ENCODE peak calls at places on chromosomes 4 and X, in four cellular contexts. V is GM12891, I is K562, K is GM12878. B is an unnamed sample.

GRCh38 chr4:31949045-31949444 is 1228.9 kb downstream of the PCDH7 start:
- DNase-seq in V (no peak), I (no peak), K (no peak), B (no peak)

GRCh38 chr4:114626202-114626601 is 27.6 kb downstream of the UGT8 start:
- DNase-seq in V (no peak), I (no peak), K (no peak), B (no peak)

GRCh38 chrX:15050395-15050794 is 177.2 kb downstream of the MOSPD2 start:
- DNase-seq in V (no peak), I (peak), K (no peak), B (no peak)

GRCh38 chrX:153410328-153410727 is 944 bp upstream of the ZFP92 start:
- DNase-seq in V (no peak), I (no peak), K (no peak), B (no peak)

GRCh38 chrX:105375816-105376215 is 155.3 kb upstream of the TEX13A start:
- DNase-seq in V (no peak), I (no peak), K (no peak), B (no peak)

GRCh38 chr4:97106161-97106560 is 1037.1 kb downstream of the STPG2 start:
- DNase-seq in V (no peak), I (no peak), K (no peak), B (no peak)

GRCh38 chr4:48944659-48945290 is 38.2 kb upstream of the OCIAD2 start:
- DNase-seq in V (no peak), I (peak), K (no peak), B (no peak)

GRCh38 chrX:46465203-46465602 is 80.0 kb downstream of the ZNF674 start:
- DNase-seq in V (no peak), I (no peak), K (no peak), B (no peak)

GRCh38 chr4:140947507-140947906 is 185.8 kb downstream of the RNF150 start:
- DNase-seq in V (no peak), I (no peak), K (no peak), B (no peak)

GRCh38 chr4:110854021-110854678 is 231.3 kb upstream of the PITX2 start:
- DNase-seq in V (no peak), I (no peak), K (no peak), B (no peak)

GRCh38 chr4:140635606-140636005 is 66.8 kb upstream of the UCP1 start:
- DNase-seq in V (no peak), I (no peak), K (no peak), B (no peak)

DNA sequence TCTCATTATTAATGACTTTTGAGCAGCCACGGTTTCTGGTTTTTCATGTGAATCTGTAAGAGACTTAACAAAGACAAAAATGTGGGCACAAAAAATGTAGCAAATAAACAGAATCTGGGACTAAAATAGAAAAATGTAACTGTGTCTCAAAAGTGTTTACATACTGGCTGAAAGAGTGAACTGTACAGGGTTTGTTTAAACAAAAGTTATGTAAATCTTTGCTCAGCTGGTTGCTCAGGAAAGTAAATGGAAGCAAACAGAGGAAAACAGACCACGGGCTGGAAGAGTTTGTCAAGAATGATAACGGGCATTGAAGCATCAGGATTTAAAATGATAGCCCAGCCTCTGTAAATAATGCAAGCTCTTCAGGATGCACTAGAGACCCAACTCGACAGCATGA is 921.8 kb upstream of the FTHL17 start:
- DNase-seq in V (no peak), I (no peak), K (no peak), B (no peak)
- TF ChIP-seq POLR2AphosphoS5 in V (no peak), I (no peak), K (no peak), B (no peak)

GRCh38 chr4:7650606-7651400 is 216.1 kb upstream of the PSAPL1 start:
- DNase-seq in V (no peak), I (peak), K (no peak), B (no peak)
- TF ChIP-seq SPI1 in V (no peak), I (no peak), K (no peak), B (no peak)

GRCh38 chr4:155953151-155954117 is at the start of gene CTSO:
- DNase-seq in V (peak), I (peak), K (peak), B (peak)
- TF ChIP-seq POLR2AphosphoS5 in V (peak), I (no peak), K (peak), B (peak)

DNA sequence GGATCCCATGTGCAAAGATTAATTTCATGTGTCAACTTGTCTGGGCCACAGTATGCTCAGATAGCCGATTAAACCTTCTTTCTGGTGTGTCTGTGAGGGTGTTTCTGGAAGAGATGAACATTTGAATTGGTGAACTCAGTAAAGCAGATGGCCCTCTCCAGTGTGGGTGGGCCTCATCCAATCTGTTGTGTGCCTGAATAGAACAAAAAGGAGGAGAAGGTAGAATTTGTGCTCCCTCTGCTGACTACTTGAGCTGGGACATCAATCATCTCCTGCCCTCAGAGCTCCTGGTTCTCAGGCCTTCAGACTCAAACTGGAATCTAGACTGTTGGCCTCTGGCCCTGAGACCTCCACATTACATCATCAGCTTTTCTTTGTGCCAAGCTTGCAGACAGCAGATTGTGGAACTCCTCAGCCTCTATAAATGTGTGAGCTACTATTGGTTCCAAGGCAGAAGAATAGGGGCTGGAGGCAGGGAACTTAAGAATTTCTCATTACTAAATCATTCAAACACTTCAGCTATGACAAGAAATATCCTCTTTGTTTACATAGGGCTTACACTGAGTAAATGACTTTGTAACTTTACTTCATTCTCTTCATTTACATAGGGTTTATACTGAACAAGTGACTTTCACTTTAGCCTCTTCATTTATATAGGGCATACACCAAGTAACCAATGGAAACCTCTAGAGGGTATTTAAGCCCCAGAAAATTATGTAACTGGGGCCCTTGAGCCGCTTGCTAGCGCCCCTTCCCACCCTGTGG is 87.0 kb upstream of the NWD2 start:
- DNase-seq in V (no peak), I (no peak), K (no peak), B (no peak)
- TF ChIP-seq SPI1 in V (no peak), I (no peak), K (no peak), B (no peak)

DNA sequence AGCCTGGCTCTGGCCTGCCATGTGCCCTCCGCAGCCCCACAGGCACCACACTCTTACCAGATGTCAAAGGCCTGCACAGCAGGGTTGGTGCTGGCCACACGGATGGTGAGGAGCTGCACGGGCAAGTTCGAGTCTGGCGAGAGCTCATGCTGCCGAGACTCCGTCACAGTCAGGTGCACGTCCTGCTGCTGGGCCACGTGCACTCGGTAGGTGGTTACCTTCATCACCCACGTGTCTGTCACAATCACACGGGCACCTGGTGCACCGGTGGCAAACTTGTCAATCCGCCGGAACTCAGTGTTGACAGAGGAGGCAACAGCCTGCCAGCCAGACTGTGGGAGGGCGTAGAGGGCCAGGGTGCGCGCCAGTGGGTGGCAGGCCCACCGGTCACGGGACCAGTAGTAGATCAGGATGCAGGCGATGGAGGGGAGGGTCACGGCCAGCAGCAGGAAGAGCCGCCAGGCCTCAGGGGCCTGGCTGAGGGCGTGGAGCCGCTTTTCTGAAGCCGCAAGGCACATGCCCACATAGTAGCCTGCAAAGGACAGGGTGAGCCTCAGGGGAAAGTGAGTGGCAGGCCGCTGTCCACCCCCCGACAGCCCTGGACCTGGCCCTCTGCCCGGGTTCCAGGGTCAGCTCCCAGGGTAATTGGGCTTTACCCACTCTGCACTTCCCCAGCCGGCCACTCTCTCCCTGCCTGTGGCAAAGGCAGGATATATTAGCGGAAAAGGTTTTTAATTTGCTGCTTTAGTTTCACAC is 2.9 kb downstream of the TMEM129 start:
- DNase-seq in V (no peak), I (no peak), K (no peak), B (no peak)
- TF ChIP-seq POLR2AphosphoS5 in V (no peak), I (peak), K (no peak), B (peak)

GRCh38 chrX:135707880-135708279 is 5.6 kb upstream of the CT45A1 start:
- DNase-seq in V (peak), I (peak), K (no peak), B (peak)
- TF ChIP-seq SPI1 in V (no peak), I (peak), K (no peak), B (no peak)

DNA sequence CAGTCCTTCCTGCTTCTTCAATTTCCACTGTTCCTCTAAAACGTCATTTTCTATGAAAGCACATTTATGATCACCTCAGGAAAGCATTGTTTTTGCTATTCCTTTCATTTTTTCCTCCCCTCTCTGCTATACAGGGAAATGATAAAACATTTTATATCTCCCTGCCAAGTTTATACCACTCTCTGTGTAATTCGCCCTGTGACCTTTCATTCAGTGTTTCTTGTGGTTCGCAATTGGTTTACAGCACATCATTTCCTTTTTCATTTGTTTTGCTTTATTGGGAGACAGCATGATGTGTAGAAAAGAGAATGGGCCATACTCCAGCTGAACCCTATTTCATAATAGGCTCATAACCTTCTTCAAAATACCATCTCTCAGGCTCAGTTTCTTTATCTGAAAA is 99.9 kb upstream of the RAPGEF2 start:
- DNase-seq in V (no peak), I (no peak), K (no peak), B (no peak)
- TF ChIP-seq POLR2AphosphoS5 in V (no peak), I (no peak), K (no peak), B (no peak)

DNA sequence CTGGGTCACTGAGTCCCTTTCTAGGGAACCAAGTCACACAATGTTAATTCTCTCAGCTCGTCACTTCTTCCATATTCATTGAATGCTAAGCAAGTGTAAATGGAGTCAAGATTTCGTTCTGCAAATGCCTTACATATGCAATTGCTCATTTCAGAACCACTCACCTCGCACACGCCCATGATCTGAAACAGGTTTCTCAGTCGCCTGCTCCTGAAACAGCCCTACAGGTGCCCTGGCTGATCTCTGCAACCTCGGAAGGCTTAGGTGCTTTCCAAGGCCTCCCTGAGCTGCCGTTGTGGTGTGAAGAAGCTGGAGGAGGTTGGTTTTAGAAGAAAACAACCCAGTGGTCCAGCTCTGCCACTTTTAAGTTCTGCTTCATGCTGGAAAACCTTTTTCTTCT is 100.8 kb upstream of the MSX1 start:
- DNase-seq in V (peak), I (no peak), K (peak), B (no peak)
- TF ChIP-seq SPI1 in V (no peak), I (no peak), K (no peak), B (no peak)

DNA sequence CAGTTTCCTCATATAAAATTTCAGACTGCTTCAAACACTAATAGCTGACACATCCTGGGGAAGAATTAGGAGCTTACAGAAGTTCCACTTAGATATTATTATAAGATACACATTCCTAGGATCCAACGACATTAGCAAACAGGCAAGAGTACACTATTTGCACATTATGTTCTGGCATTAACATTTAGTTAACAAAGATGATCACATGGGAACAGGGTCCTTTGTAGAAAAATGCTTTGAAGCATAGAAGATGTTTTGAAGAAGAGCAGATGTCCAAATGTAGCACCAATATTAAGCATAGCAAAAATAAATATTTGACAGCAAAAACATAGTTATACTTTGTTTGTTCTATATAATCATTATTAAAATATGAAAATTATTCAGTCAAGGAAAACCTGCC is 52.1 kb downstream of the BTC start:
- DNase-seq in V (no peak), I (no peak), K (no peak), B (no peak)
- TF ChIP-seq POLR2AphosphoS5 in V (no peak), I (no peak), K (no peak), B (no peak)

GRCh38 chrX:7996414-7996813 is 69.2 kb upstream of the PNPLA4 start:
- DNase-seq in V (no peak), I (peak), K (no peak), B (no peak)
- TF ChIP-seq SPI1 in V (no peak), I (no peak), K (no peak), B (no peak)